ENCODE peak calls at places on chromosomes 11 and 22, in eight cellular contexts. One of them, this sample, is unnamed.

GRCh38 chr11:18802381-18803257 is 11.0 kb upstream of the PTPN5 start:
- DNase-seq in hepatocyte: peak
- DNase-seq in dorsolateral prefrontal cortex: peak
- DNase-seq in stimulated activated CD4-positive, alpha-beta T cell treated with anti-CD3 and anti-CD28 coated beads, Interleukin-12 subunit alpha, Interleukin-12 subunit beta, amount 100 ng/mL, for 4 hours: no peak
- DNase-seq in non-pigmented ciliary epithelial cell: peak
- DNase-seq in kidney epithelial cell: peak
- DNase-seq in iPS-NIHi11: peak
- DNase-seq in memory B cell: no peak
- DNase-seq in this sample: peak

GRCh38 chr22:20664594-20664959 is 109.3 kb upstream of the SERPIND1 start:
- DNase-seq in stimulated activated CD4-positive, alpha-beta T cell treated with anti-CD3 and anti-CD28 coated beads, Interleukin-12 subunit alpha, Interleukin-12 subunit beta, amount 100 ng/mL, for 4 hours: no peak
- DNase-seq in memory B cell: no peak
- DNase-seq in kidney epithelial cell: no peak
- DNase-seq in non-pigmented ciliary epithelial cell: no peak
- DNase-seq in dorsolateral prefrontal cortex: no peak
- DNase-seq in hepatocyte: no peak
- DNase-seq in iPS-NIHi11: no peak
- DNase-seq in this sample: no peak

GRCh38 chr11:112212710-112213109 is 13.5 kb upstream of the PTS start:
- DNase-seq in stimulated activated CD4-positive, alpha-beta T cell treated with anti-CD3 and anti-CD28 coated beads, Interleukin-12 subunit alpha, Interleukin-12 subunit beta, amount 100 ng/mL, for 4 hours: no peak
- DNase-seq in hepatocyte: peak
- DNase-seq in kidney epithelial cell: no peak
- DNase-seq in memory B cell: no peak
- DNase-seq in dorsolateral prefrontal cortex: no peak
- DNase-seq in non-pigmented ciliary epithelial cell: no peak
- DNase-seq in iPS-NIHi11: no peak
- DNase-seq in this sample: no peak

GRCh38 chr22:40190501-40190900 is 12.8 kb downstream of the TNRC6B start:
- DNase-seq in kidney epithelial cell: no peak
- DNase-seq in memory B cell: no peak
- DNase-seq in stimulated activated CD4-positive, alpha-beta T cell treated with anti-CD3 and anti-CD28 coated beads, Interleukin-12 subunit alpha, Interleukin-12 subunit beta, amount 100 ng/mL, for 4 hours: no peak
- DNase-seq in hepatocyte: peak
- DNase-seq in non-pigmented ciliary epithelial cell: no peak
- DNase-seq in iPS-NIHi11: no peak
- DNase-seq in dorsolateral prefrontal cortex: no peak
- DNase-seq in this sample: no peak

GRCh38 chr22:46481386-46481785 is 56.0 kb downstream of the CELSR1 start:
- DNase-seq in iPS-NIHi11: no peak
- DNase-seq in stimulated activated CD4-positive, alpha-beta T cell treated with anti-CD3 and anti-CD28 coated beads, Interleukin-12 subunit alpha, Interleukin-12 subunit beta, amount 100 ng/mL, for 4 hours: no peak
- DNase-seq in hepatocyte: peak
- DNase-seq in kidney epithelial cell: no peak
- DNase-seq in memory B cell: no peak
- DNase-seq in non-pigmented ciliary epithelial cell: no peak
- DNase-seq in dorsolateral prefrontal cortex: no peak
- DNase-seq in this sample: no peak

GRCh38 chr11:65491614-65492386 is 7.0 kb upstream of the MALAT1 start:
- DNase-seq in stimulated activated CD4-positive, alpha-beta T cell treated with anti-CD3 and anti-CD28 coated beads, Interleukin-12 subunit alpha, Interleukin-12 subunit beta, amount 100 ng/mL, for 4 hours: no peak
- DNase-seq in memory B cell: no peak
- DNase-seq in hepatocyte: peak
- DNase-seq in dorsolateral prefrontal cortex: peak
- DNase-seq in kidney epithelial cell: peak
- DNase-seq in iPS-NIHi11: no peak
- DNase-seq in non-pigmented ciliary epithelial cell: peak
- DNase-seq in this sample: no peak

GRCh38 chr22:39999144-39999757 is 4.5 kb downstream of the FAM83F start:
- DNase-seq in memory B cell: no peak
- DNase-seq in stimulated activated CD4-positive, alpha-beta T cell treated with anti-CD3 and anti-CD28 coated beads, Interleukin-12 subunit alpha, Interleukin-12 subunit beta, amount 100 ng/mL, for 4 hours: no peak
- DNase-seq in iPS-NIHi11: no peak
- DNase-seq in dorsolateral prefrontal cortex: no peak
- DNase-seq in non-pigmented ciliary epithelial cell: peak
- DNase-seq in kidney epithelial cell: no peak
- DNase-seq in hepatocyte: peak
- DNase-seq in this sample: no peak

GRCh38 chr22:19290400-19291217 is 910 bp downstream of the CLTCL1 start:
- DNase-seq in stimulated activated CD4-positive, alpha-beta T cell treated with anti-CD3 and anti-CD28 coated beads, Interleukin-12 subunit alpha, Interleukin-12 subunit beta, amount 100 ng/mL, for 4 hours: no peak
- DNase-seq in non-pigmented ciliary epithelial cell: no peak
- DNase-seq in kidney epithelial cell: no peak
- DNase-seq in dorsolateral prefrontal cortex: no peak
- DNase-seq in iPS-NIHi11: no peak
- DNase-seq in hepatocyte: no peak
- DNase-seq in memory B cell: no peak
- DNase-seq in this sample: no peak

GRCh38 chr11:9461760-9462134 is 935 bp downstream of the ZNF143 start:
- DNase-seq in non-pigmented ciliary epithelial cell: no peak
- DNase-seq in dorsolateral prefrontal cortex: no peak
- DNase-seq in stimulated activated CD4-positive, alpha-beta T cell treated with anti-CD3 and anti-CD28 coated beads, Interleukin-12 subunit alpha, Interleukin-12 subunit beta, amount 100 ng/mL, for 4 hours: no peak
- DNase-seq in iPS-NIHi11: no peak
- DNase-seq in hepatocyte: no peak
- DNase-seq in kidney epithelial cell: no peak
- DNase-seq in memory B cell: no peak
- DNase-seq in this sample: no peak

This sample was measured in Jurkat, Clone E6-1.